ENCODE peak calls at places on chromosomes 3 and 15, in seven cellular contexts. N is A673, H is NCI-H2171, C is AG20443, U is glutamatergic neuron, Z is NCI-H1105 treated with DMSO at 0.1 percent for 48 hours, B is T-helper 2 cell. T is an unnamed sample.

GRCh38 chr3:52471371-52472238 is 16.2 kb downstream of the NISCH start:
- DNase-seq in N (no peak), H (no peak), C (peak), U (peak), Z (no peak), B (no peak), T (no peak)

GRCh38 chr3:39879581-39879980 is 70.2 kb downstream of the MYRIP start:
- DNase-seq in N (no peak), H (no peak), C (no peak), U (no peak), Z (peak), B (no peak), T (no peak)

GRCh38 chr15:33215941-33216872 is 21.7 kb upstream of the FMN1 start:
- DNase-seq in N (peak), H (no peak), C (peak), U (no peak), Z (peak), B (no peak), T (no peak)

GRCh38 chr3:187610926-187611545 is 59.2 kb downstream of the SST start:
- DNase-seq in N (no peak), H (no peak), C (peak), U (no peak), Z (no peak), B (no peak), T (no peak)

GRCh38 chr3:72158639-72159005 is 373.7 kb upstream of the PROK2 start:
- DNase-seq in N (no peak), H (peak), C (no peak), U (no peak), Z (no peak), B (no peak), T (no peak)

GRCh38 chr3:87792532-87793321 is 266.1 kb downstream of the CGGBP1 start:
- DNase-seq in N (peak), H (no peak), C (peak), U (peak), Z (no peak), B (no peak), T (no peak)

GRCh38 chr3:141393151-141394076 is 25.1 kb downstream of the ZBTB38 start:
- DNase-seq in N (no peak), H (no peak), C (peak), U (peak), Z (no peak), B (no peak), T (no peak)

GRCh38 chr3:139394116-139394515 is 4.7 kb upstream of the COPB2 start:
- DNase-seq in N (peak), H (no peak), C (no peak), U (no peak), Z (no peak), B (no peak), T (no peak)

GRCh38 chr15:75753145-75753544 is 40.5 kb upstream of the CSPG4 start:
- DNase-seq in N (no peak), H (no peak), C (no peak), U (no peak), Z (no peak), B (no peak), T (no peak)

GRCh38 chr15:26877842-26878241 is 11.0 kb downstream of the GABRA5 start:
- DNase-seq in N (no peak), H (no peak), C (no peak), U (no peak), Z (no peak), B (no peak), T (no peak)

GRCh38 chr3:107542665-107543064 is 19.9 kb downstream of the BBX start:
- DNase-seq in N (no peak), H (no peak), C (no peak), U (no peak), Z (no peak), B (no peak), T (no peak)

GRCh38 chr15:68383161-68384074 is 48.5 kb downstream of the ITGA11 start:
- DNase-seq in N (peak), H (peak), C (peak), U (no peak), Z (peak), B (peak), T (no peak)

GRCh38 chr3:24505678-24506560 is 11.3 kb upstream of the THRB start:
- DNase-seq in N (no peak), H (no peak), C (peak), U (no peak), Z (no peak), B (no peak), T (no peak)

GRCh38 chr3:112818289-112818688 is 28.4 kb downstream of the CD200R1L start:
- DNase-seq in N (no peak), H (no peak), C (peak), U (no peak), Z (no peak), B (no peak), T (no peak)

GRCh38 chr15:50017522-50017921 is 101.5 kb downstream of the ATP8B4 start:
- DNase-seq in N (no peak), H (no peak), C (peak), U (no peak), Z (no peak), B (no peak), T (no peak)

GRCh38 chr3:194686816-194687637 is 1.3 kb downstream of the FAM43A start:
- DNase-seq in N (peak), H (no peak), C (peak), U (peak), Z (no peak), B (peak), T (peak)

GRCh38 chr15:95845862-95846515 is 484.5 kb upstream of the NR2F2 start:
- DNase-seq in N (no peak), H (no peak), C (no peak), U (peak), Z (no peak), B (no peak), T (no peak)

GRCh38 chr3:141455603-141456327 is 31.1 kb upstream of the RASA2 start:
- DNase-seq in N (no peak), H (no peak), C (peak), U (no peak), Z (no peak), B (no peak), T (no peak)

GRCh38 chr3:25573386-25574171 is 91.1 kb downstream of the TOP2B start:
- DNase-seq in N (peak), H (no peak), C (peak), U (no peak), Z (no peak), B (no peak), T (no peak)

GRCh38 chr3:134312072-134312872 is 61.6 kb upstream of the RYK start:
- DNase-seq in N (no peak), H (no peak), C (no peak), U (peak), Z (no peak), B (no peak), T (no peak)

GRCh38 chr15:91021516-91022074 is 799 bp downstream of the VPS33B start:
- DNase-seq in N (peak), H (peak), C (peak), U (peak), Z (peak), B (no peak), T (no peak)

GRCh38 chr3:86382556-86382955 is 608.4 kb downstream of the VGLL3 start:
- DNase-seq in N (no peak), H (no peak), C (no peak), U (no peak), Z (no peak), B (no peak), T (no peak)

GRCh38 chr3:52238193-52238760 is 681 bp downstream of the TWF2 start:
- DNase-seq in N (no peak), H (no peak), C (no peak), U (no peak), Z (no peak), B (no peak), T (no peak)

GRCh38 chr15:38696120-38696727 is 131.6 kb upstream of the RASGRP1 start:
- DNase-seq in N (no peak), H (no peak), C (peak), U (no peak), Z (no peak), B (peak), T (peak)

GRCh38 chr15:70379134-70379533 is 281.4 kb upstream of the TLE3 start:
- DNase-seq in N (no peak), H (no peak), C (no peak), U (no peak), Z (no peak), B (no peak), T (no peak)

GRCh38 chr3:9248232-9249191 is 934 bp downstream of the SRGAP3 start:
- DNase-seq in N (no peak), H (peak), C (no peak), U (peak), Z (peak), B (peak), T (no peak)

GRCh38 chr15:90358124-90359033 is 6.3 kb downstream of the ZNF774 start:
- DNase-seq in N (no peak), H (no peak), C (peak), U (no peak), Z (no peak), B (no peak), T (no peak)

GRCh38 chr15:80494311-80494710 is 90.1 kb downstream of the ARNT2 start:
- DNase-seq in N (peak), H (no peak), C (peak), U (no peak), Z (no peak), B (no peak), T (no peak)

GRCh38 chr3:16509721-16510619 is 3.5 kb downstream of the RFTN1 start:
- DNase-seq in N (no peak), H (no peak), C (no peak), U (no peak), Z (no peak), B (no peak), T (no peak)

GRCh38 chr15:101828774-101829173 is 16.8 kb downstream of the OR4F15 start:
- DNase-seq in N (no peak), H (no peak), C (no peak), U (no peak), Z (no peak), B (no peak), T (no peak)

GRCh38 chr3:30680789-30681188 is 74.4 kb downstream of the TGFBR2 start:
- DNase-seq in N (peak), H (no peak), C (peak), U (no peak), Z (no peak), B (no peak), T (no peak)

GRCh38 chr3:183210862-183211341 is 42.2 kb upstream of the B3GNT5 start:
- DNase-seq in N (no peak), H (no peak), C (no peak), U (no peak), Z (no peak), B (no peak), T (no peak)

GRCh38 chr15:68154923-68155559 is 50.1 kb downstream of the CALML4 start:
- DNase-seq in N (peak), H (peak), C (peak), U (peak), Z (peak), B (peak), T (no peak)

GRCh38 chr3:144052275-144052674 is 80.7 kb downstream of the DIPK2A start:
- DNase-seq in N (no peak), H (no peak), C (no peak), U (no peak), Z (no peak), B (no peak), T (no peak)

GRCh38 chr3:45647148-45647619 is 42.0 kb upstream of the SACM1L start:
- DNase-seq in N (no peak), H (no peak), C (peak), U (no peak), Z (no peak), B (no peak), T (no peak)

GRCh38 chr3:67401911-67402310 is 252.5 kb downstream of the SUCLG2 start:
- DNase-seq in N (no peak), H (no peak), C (no peak), U (no peak), Z (no peak), B (no peak), T (no peak)

GRCh38 chr3:134600166-134600670 is 50.6 kb downstream of the KY start:
- DNase-seq in N (peak), H (no peak), C (no peak), U (no peak), Z (no peak), B (no peak), T (no peak)

GRCh38 chr15:48664436-48664835 is 18.9 kb upstream of the FBN1 start:
- DNase-seq in N (no peak), H (no peak), C (no peak), U (no peak), Z (no peak), B (no peak), T (no peak)

T was measured in T-helper 9 cell.